ENCODE peak calls at places on chromosomes 13 and 19, in ten cellular contexts. G, O, T, C, F, S, B, X, M and E are unnamed samples.

GRCh38 chr13:71578048-71578447 is 289.0 kb downstream of the DACH1 start:
- DNase-seq in G (no peak), O (no peak), T (no peak), C (no peak), F (no peak), S (no peak), B (no peak), X (no peak), M (no peak), E (no peak)

GRCh38 chr13:108095036-108095435 is 120.3 kb downstream of the LIG4 start:
- DNase-seq in G (no peak), O (no peak), T (no peak), C (no peak), F (no peak), S (no peak), B (no peak), X (no peak), M (no peak), E (no peak)

GRCh38 chr13:68056816-68057710 is 826.9 kb upstream of the PCDH9 start:
- DNase-seq in G (no peak), O (no peak), T (no peak), C (no peak), F (peak; percentile 32), S (no peak), B (peak; percentile 1), X (no peak), M (no peak), E (no peak)

GRCh38 chr13:45705145-45705695 is 3.1 kb downstream of the CBY2 start:
- DNase-seq in G (no peak), O (no peak), T (no peak), C (no peak), F (no peak), S (no peak), B (no peak), X (no peak), M (no peak), E (no peak)

GRCh38 chr19:32692727-32693061 is 1.1 kb downstream of the NUDT19 start:
- DNase-seq in G (no peak), O (no peak), T (no peak), C (no peak), F (no peak), S (no peak), B (no peak), X (no peak), M (no peak), E (no peak)

GRCh38 chr19:35498220-35498619 is 8.0 kb upstream of the KRTDAP start:
- DNase-seq in G (no peak), O (no peak), T (no peak), C (no peak), F (no peak), S (no peak), B (no peak), X (no peak), M (no peak), E (no peak)

GRCh38 chr19:11201791-11202190 is 4.4 kb upstream of the KANK2 start:
- DNase-seq in G (no peak), O (no peak), T (no peak), C (no peak), F (no peak), S (peak; percentile 46), B (no peak), X (no peak), M (no peak), E (no peak)

GRCh38 chr19:56566904-56567273 is 379 bp upstream of the ZNF470 start:
- DNase-seq in G (peak; percentile 33), O (peak; percentile 50), T (peak; percentile 51), C (peak; percentile 67), F (peak; percentile 47), S (peak; percentile 51), B (no peak), X (peak; percentile 46), M (peak; percentile 78), E (peak; percentile 78)

GRCh38 chr19:38676023-38676877 is 28.8 kb downstream of the ACTN4 start:
- DNase-seq in G (no peak), O (no peak), T (no peak), C (no peak), F (no peak), S (peak; percentile 87), B (peak; percentile 78), X (no peak), M (no peak), E (no peak)

GRCh38 chr13:76879211-76879875 is 6.9 kb downstream of the KCTD12 start:
- DNase-seq in G (peak; percentile 67), O (peak; percentile 40), T (no peak), C (peak; percentile 60), F (peak; percentile 46), S (peak; percentile 86), B (peak; percentile 70), X (peak; percentile 38), M (peak; percentile 90), E (peak; percentile 77)

GRCh38 chr13:111661052-111661451 is 340.6 kb downstream of the TEX29 start:
- DNase-seq in G (no peak), O (no peak), T (no peak), C (no peak), F (no peak), S (no peak), B (no peak), X (no peak), M (no peak), E (no peak)

GRCh38 chr19:47701717-47702552 is 11.3 kb upstream of the EHD2 start:
- DNase-seq in G (no peak), O (no peak), T (no peak), C (no peak), F (no peak), S (peak; percentile 17), B (no peak), X (no peak), M (peak; percentile 64), E (no peak)

GRCh38 chr19:2164020-2164988 is 571 bp downstream of the DOT1L start:
- DNase-seq in G (peak; percentile 50), O (no peak), T (no peak), C (no peak), F (no peak), S (peak; percentile 95), B (no peak), X (no peak), M (peak; percentile 81), E (no peak)

GRCh38 chr13:113654591-113655357 is 3.2 kb downstream of the ATP4B start:
- DNase-seq in G (no peak), O (no peak), T (peak; percentile 29), C (no peak), F (peak; percentile 3), S (peak; percentile 51), B (no peak), X (peak; percentile 22), M (peak; percentile 61), E (peak; percentile 58)

GRCh38 chr19:40265055-40265762 is 19.9 kb downstream of the AKT2 start:
- DNase-seq in G (no peak), O (no peak), T (no peak), C (no peak), F (no peak), S (no peak), B (no peak), X (no peak), M (no peak), E (no peak)
- H3K4me1 ChIP-seq in G (no peaks in the 10 kb centered on the region), O (peaks cover 32% of the 10 kb centered on the region), T (no peaks in the 10 kb centered on the region), C (peaks cover 40% of the 10 kb centered on the region), F (peaks cover 2% of the 10 kb centered on the region), S (no peaks in the 10 kb centered on the region), B (peaks cover 5% of the 10 kb centered on the region), X (peaks cover 4% of the 10 kb centered on the region), M (peaks cover 16% of the 10 kb centered on the region), E (peaks cover under 1% of the 10 kb centered on the region)

DNA sequence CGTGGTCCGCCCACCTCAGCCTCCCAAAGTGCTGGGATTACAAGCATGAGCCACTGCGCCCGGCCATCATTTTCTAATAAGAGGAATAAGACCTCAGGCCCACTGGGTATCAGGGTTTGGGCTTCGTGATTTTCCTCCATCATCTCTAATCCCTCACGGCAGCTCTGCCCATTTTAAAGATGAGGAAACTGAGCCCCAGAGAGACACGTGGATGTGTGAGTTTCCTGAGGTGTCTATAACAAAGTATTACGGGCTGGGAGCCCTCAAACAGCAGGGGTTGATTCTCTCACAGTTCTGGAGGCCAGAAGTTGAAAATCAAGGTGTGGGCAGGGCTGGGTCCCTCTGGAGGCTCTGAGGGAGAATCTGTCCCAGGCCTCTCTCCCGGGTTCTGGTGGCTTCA is 33.7 kb downstream of the MYO9B start:
- DNase-seq in G (no peak), O (no peak), T (no peak), C (no peak), F (no peak), S (peak; percentile 22), B (no peak), X (no peak), M (no peak), E (no peak)
- H3K4me1 ChIP-seq in G (peaks cover 40% of the 10 kb centered on the region), O (peaks cover 64% of the 10 kb centered on the region), T (no peaks in the 10 kb centered on the region), C (peaks cover 42% of the 10 kb centered on the region), F (peaks cover 28% of the 10 kb centered on the region), S (peaks cover 14% of the 10 kb centered on the region), B (peaks cover 14% of the 10 kb centered on the region), X (peaks cover 26% of the 10 kb centered on the region), M (peaks cover 62% of the 10 kb centered on the region), E (peaks cover 25% of the 10 kb centered on the region)

GRCh38 chr13:110408286-110408685 is 101.2 kb downstream of the COL4A2 start:
- DNase-seq in G (no peak), O (no peak), T (no peak), C (no peak), F (no peak), S (no peak), B (no peak), X (no peak), M (no peak), E (no peak)

GRCh38 chr13:110411316-110412105 is 104.4 kb downstream of the COL4A2 start:
- DNase-seq in G (no peak), O (no peak), T (no peak), C (no peak), F (no peak), S (no peak), B (no peak), X (no peak), M (no peak), E (no peak)

GRCh38 chr13:110410906-110411305 is 103.8 kb downstream of the COL4A2 start:
- DNase-seq in G (no peak), O (no peak), T (no peak), C (no peak), F (no peak), S (no peak), B (no peak), X (no peak), M (no peak), E (no peak)

GRCh38 chr13:110410000-110410399 is 102.9 kb downstream of the COL4A2 start:
- DNase-seq in G (no peak), O (no peak), T (no peak), C (no peak), F (no peak), S (no peak), B (no peak), X (no peak), M (no peak), E (no peak)

DNA sequence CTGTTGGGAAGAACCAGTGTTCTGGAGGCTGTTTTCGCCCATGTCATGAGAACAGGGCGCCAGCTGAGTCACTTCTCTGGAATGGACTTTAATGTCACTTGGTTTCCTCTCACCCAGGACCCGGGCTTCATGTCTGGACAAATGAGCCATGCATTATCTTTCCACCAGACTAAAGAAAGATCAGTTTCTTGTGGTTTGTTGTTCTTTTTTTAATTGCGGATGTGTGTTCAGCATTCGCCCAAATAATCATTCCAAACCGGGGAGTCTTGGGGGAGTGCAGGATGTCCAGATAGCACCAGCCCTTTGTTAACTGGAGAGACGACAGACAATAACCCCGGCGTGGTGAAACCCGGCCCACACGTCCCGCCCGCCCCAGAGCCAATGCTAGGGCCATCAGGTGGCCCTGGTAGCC is 102.5 kb downstream of the COL4A2 start:
- DNase-seq in G (no peak), O (no peak), T (no peak), C (no peak), F (no peak), S (peak; percentile 44), B (peak; percentile 68), X (no peak), M (peak; percentile 83), E (no peak)
- H3K4me1 ChIP-seq in G (peaks cover 22% of the 10 kb centered on the region), O (peaks cover 30% of the 10 kb centered on the region), T (peaks cover 13% of the 10 kb centered on the region), C (peaks cover 86% of the 10 kb centered on the region), F (peaks cover 37% of the 10 kb centered on the region), S (peaks cover 54% of the 10 kb centered on the region), B (peaks cover 54% of the 10 kb centered on the region), X (peaks cover 32% of the 10 kb centered on the region), M (peaks cover 85% of the 10 kb centered on the region), E (peaks cover 42% of the 10 kb centered on the region)

GRCh38 chr19:34257559-34257924 is 3.2 kb downstream of the GARRE1 start:
- DNase-seq in G (no peak), O (no peak), T (no peak), C (no peak), F (no peak), S (no peak), B (no peak), X (no peak), M (no peak), E (no peak)
- H3K4me1 ChIP-seq in G (peaks cover 7% of the 10 kb centered on the region), O (peaks cover 47% of the 10 kb centered on the region), T (peaks cover 54% of the 10 kb centered on the region), C (peaks cover 62% of the 10 kb centered on the region), F (peaks cover 33% of the 10 kb centered on the region), S (peaks cover 39% of the 10 kb centered on the region), B (peaks cover 16% of the 10 kb centered on the region), X (peaks cover 10% of the 10 kb centered on the region), M (peaks cover 44% of the 10 kb centered on the region), E (peaks cover 45% of the 10 kb centered on the region)